ENCODE peak calls at places on chromosomes 3 and 15, in ten cellular contexts. S, K, G, R, O, Y, M, D, H and X are unnamed samples.

GRCh38 chr3:101809178-101810022 is 30.4 kb downstream of the NXPE3 start:
- DNase-seq in S (no peak), K (no peak), G (peak), R (peak), O (peak), Y (peak), M (no peak), D (peak), H (peak), X (no peak)

GRCh38 chr3:126971891-126972351 is 11.0 kb upstream of the PLXNA1 start:
- DNase-seq in S (no peak), K (peak), G (peak), R (no peak), O (no peak), Y (no peak), M (no peak), D (no peak), H (no peak), X (peak)

GRCh38 chr15:84761534-84762190 is 13.3 kb downstream of the ZNF592 start:
- DNase-seq in S (no peak), K (no peak), G (peak), R (no peak), O (no peak), Y (no peak), M (no peak), D (peak), H (no peak), X (no peak)

GRCh38 chr15:36907295-36907694 is 193.1 kb downstream of the MEIS2 start:
- DNase-seq in S (no peak), K (no peak), G (no peak), R (no peak), O (no peak), Y (no peak), M (no peak), D (no peak), H (no peak), X (no peak)

GRCh38 chr3:69787436-69788168 is 48.3 kb downstream of the MITF start:
- DNase-seq in S (no peak), K (peak), G (peak), R (peak), O (peak), Y (no peak), M (no peak), D (no peak), H (no peak), X (no peak)

GRCh38 chr15:74384566-74385441 is 17.4 kb upstream of the CYP11A1 start:
- DNase-seq in S (peak), K (no peak), G (no peak), R (no peak), O (peak), Y (peak), M (no peak), D (no peak), H (no peak), X (peak)

GRCh38 chr15:71461748-71462147 is 346.5 kb downstream of the THSD4 start:
- DNase-seq in S (no peak), K (no peak), G (no peak), R (no peak), O (no peak), Y (no peak), M (no peak), D (no peak), H (no peak), X (no peak)

GRCh38 chr3:115913069-115913686 is 289.9 kb downstream of the GAP43 start:
- DNase-seq in S (no peak), K (no peak), G (peak), R (no peak), O (no peak), Y (no peak), M (no peak), D (peak), H (no peak), X (no peak)

GRCh38 chr3:63847718-63848450 is 15.7 kb downstream of the THOC7 start:
- DNase-seq in S (no peak), K (no peak), G (no peak), R (no peak), O (no peak), Y (no peak), M (no peak), D (no peak), H (no peak), X (no peak)

GRCh38 chr3:64300790-64301423 is 75.6 kb upstream of the PRICKLE2 start:
- DNase-seq in S (no peak), K (no peak), G (peak), R (no peak), O (no peak), Y (no peak), M (no peak), D (no peak), H (no peak), X (no peak)

GRCh38 chr15:91548588-91548987 is 304.9 kb upstream of the SLCO3A1 start:
- DNase-seq in S (no peak), K (no peak), G (peak), R (no peak), O (peak), Y (no peak), M (no peak), D (no peak), H (no peak), X (no peak)